ENCODE peak calls at places on chromosomes 11 and 22, in five cellular contexts. Z, J, D, T and K are unnamed samples. For H3K36me3, the result is how much of the 10 kb centered on the place peaks cover.

GRCh38 chr11:113722221-113722620 is 16.1 kb upstream of the TMPRSS5 start:
- DNase-seq in Z (peak), J (no peak), D (no peak), T (no peak), K (no peak)

GRCh38 chr22:28909375-28909774 is 26.0 kb downstream of the ZNRF3 start:
- DNase-seq in Z (peak), J (no peak), D (no peak), T (no peak), K (no peak)

GRCh38 chr22:26213826-26214225 is 44.6 kb downstream of the SEZ6L start:
- DNase-seq in Z (no peak), J (no peak), D (no peak), T (no peak), K (no peak)

GRCh38 chr11:5304046-5304445 is 2.3 kb upstream of the OR51B4 start:
- DNase-seq in Z (no peak), J (no peak), D (no peak), T (no peak), K (no peak)

GRCh38 chr11:16632295-16633200 is 105.9 kb upstream of the C11orf58 start:
- DNase-seq in Z (peak), J (peak), D (peak), T (no peak), K (peak)

GRCh38 chr22:31206896-31207687 is 5.0 kb upstream of the LIMK2 start:
- DNase-seq in Z (no peak), J (no peak), D (no peak), T (no peak), K (no peak)

GRCh38 chr11:93100211-93100610 is 97.6 kb downstream of the SLC36A4 start:
- DNase-seq in Z (peak), J (no peak), D (no peak), T (no peak), K (no peak)

GRCh38 chr11:92224394-92225205 is at the start of gene FAT3:
- DNase-seq in Z (peak), J (peak), D (no peak), T (peak), K (no peak)

GRCh38 chr11:59614277-59615131 is 1.1 kb downstream of the OSBP start:
- DNase-seq in Z (peak), J (peak), D (no peak), T (no peak), K (no peak)

GRCh38 chr22:19957445-19957844 is 15.8 kb upstream of the TXNRD2 start:
- DNase-seq in Z (no peak), J (peak), D (no peak), T (peak), K (no peak)

GRCh38 chr11:77091146-77091940 is 11.3 kb upstream of the OMP start:
- DNase-seq in Z (peak), J (peak), D (peak), T (peak), K (peak)

GRCh38 chr11:102727890-102728289 is 3.1 kb upstream of the MMP8 start:
- DNase-seq in Z (peak), J (no peak), D (no peak), T (no peak), K (no peak)

GRCh38 chr11:129967996-129968395 is 34.6 kb downstream of the PRDM10 start:
- DNase-seq in Z (no peak), J (no peak), D (no peak), T (no peak), K (no peak)

GRCh38 chr11:20048246-20048645 is 112.0 kb downstream of the DBX1 start:
- DNase-seq in Z (no peak), J (no peak), D (no peak), T (no peak), K (no peak)

GRCh38 chr22:19879651-19879995 is 24.9 kb upstream of the GNB1L start:
- DNase-seq in Z (no peak), J (no peak), D (no peak), T (peak), K (no peak)

GRCh38 chr11:117822031-117822521 is 2.5 kb downstream of the FXYD2 start:
- DNase-seq in Z (no peak), J (peak), D (no peak), T (peak), K (peak)

GRCh38 chr11:119712459-119713360 is 16.3 kb downstream of the NECTIN1 start:
- DNase-seq in Z (no peak), J (peak), D (no peak), T (peak), K (no peak)

GRCh38 chr11:34564807-34565241 is 51.2 kb upstream of the ELF5 start:
- DNase-seq in Z (no peak), J (peak), D (no peak), T (no peak), K (no peak)

GRCh38 chr22:38965614-38966378 is 8.4 kb downstream of the APOBEC3A start:
- DNase-seq in Z (no peak), J (no peak), D (no peak), T (peak), K (no peak)

GRCh38 chr11:59207988-59208432 is 4.7 kb downstream of the MPEG1 start:
- DNase-seq in Z (peak), J (peak), D (no peak), T (no peak), K (peak)

GRCh38 chr22:35484651-35485372 is 55.8 kb upstream of the RASD2 start:
- DNase-seq in Z (no peak), J (no peak), D (no peak), T (no peak), K (no peak)

GRCh38 chr11:104546486-104546885 is 351.8 kb downstream of the CASP12 start:
- DNase-seq in Z (no peak), J (no peak), D (no peak), T (no peak), K (no peak)

GRCh38 chr11:80365315-80365714 is 924.5 kb upstream of the TENM4 start:
- DNase-seq in Z (no peak), J (no peak), D (no peak), T (no peak), K (peak)

GRCh38 chr11:109112748-109113378 is 309.1 kb upstream of the C11orf87 start:
- DNase-seq in Z (no peak), J (peak), D (no peak), T (no peak), K (no peak)

GRCh38 chr22:27918351-27919221 is 470 bp downstream of the PITPNB start:
- DNase-seq in Z (peak), J (peak), D (no peak), T (peak), K (peak)

GRCh38 chr11:73875840-73876239 is 806 bp downstream of the COA4 start:
- DNase-seq in Z (no peak), J (peak), D (no peak), T (no peak), K (no peak)

GRCh38 chr11:17563248-17563647 is 16.2 kb downstream of the OTOG start:
- DNase-seq in Z (no peak), J (peak), D (no peak), T (peak), K (no peak)

GRCh38 chr22:19239464-19239863 is 52.1 kb downstream of the CLTCL1 start:
- DNase-seq in Z (no peak), J (no peak), D (no peak), T (no peak), K (no peak)

GRCh38 chr11:68798221-68798813 is 43.4 kb downstream of the CPT1A start:
- DNase-seq in Z (peak), J (peak), D (no peak), T (no peak), K (no peak)

GRCh38 chr11:68796779-68797178 is 44.9 kb downstream of the CPT1A start:
- DNase-seq in Z (no peak), J (no peak), D (no peak), T (no peak), K (no peak)

GRCh38 chr11:68792400-68792955 is 41.2 kb upstream of the TESMIN start:
- DNase-seq in Z (no peak), J (no peak), D (no peak), T (no peak), K (no peak)
- H3K36me3 ChIP-seq in Z (under half), J (under half), D (under half), T (under half), K (under half)

GRCh38 chr22:50507421-50507990 is at the start of gene LMF2:
- DNase-seq in Z (no peak), J (no peak), D (no peak), T (peak), K (no peak)
- H3K36me3 ChIP-seq in Z (under half), J (under half), D (under half), T (under half), K (under half)

DNA sequence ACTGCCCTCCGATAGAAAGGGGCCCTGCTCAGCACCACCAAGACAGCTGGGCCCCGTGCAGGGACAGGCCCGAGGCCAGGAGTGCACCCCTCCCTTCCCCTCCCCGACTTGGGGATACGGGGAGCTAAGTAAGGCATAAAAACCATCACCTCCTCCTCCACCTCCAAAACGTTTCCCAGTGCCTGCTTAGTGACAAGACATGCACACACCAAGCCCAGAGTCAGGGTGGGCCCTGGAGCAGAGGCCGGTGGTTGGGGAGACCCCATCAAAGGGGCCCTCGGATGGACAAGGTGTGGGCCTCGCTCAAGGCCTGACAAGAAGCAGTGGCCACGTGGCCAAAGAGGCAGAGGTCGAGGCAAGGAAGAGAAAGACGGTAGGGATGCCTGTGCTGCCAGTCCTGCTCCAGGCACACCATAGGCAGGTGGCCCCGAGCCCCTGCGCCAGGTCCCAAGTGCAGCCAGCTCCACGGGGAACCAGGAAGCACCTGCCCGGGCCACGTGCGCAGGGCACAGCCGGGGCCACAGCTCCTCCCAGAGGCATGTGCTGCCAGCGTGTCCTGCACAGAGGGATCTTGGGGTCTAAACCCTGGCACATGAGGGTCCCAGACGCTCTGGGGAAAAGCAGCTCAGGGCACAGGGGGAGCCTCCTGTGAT is 53.0 kb downstream of the BRD1 start:
- DNase-seq in Z (no peak), J (no peak), D (no peak), T (peak), K (no peak)
- H3K36me3 ChIP-seq in Z (under half), J (under half), D (under half), T (under half), K (under half)

GRCh38 chr11:68424981-68425865 is 35.3 kb upstream of the PPP6R3 start:
- DNase-seq in Z (no peak), J (no peak), D (no peak), T (no peak), K (no peak)
- H3K36me3 ChIP-seq in Z (under half), J (under half), D (under half), T (under half), K (under half)

GRCh38 chr22:40070701-40071100 is 75.9 kb downstream of the FAM83F start:
- DNase-seq in Z (peak), J (no peak), D (no peak), T (no peak), K (no peak)
- H3K36me3 ChIP-seq in Z (under half), J (under half), D (under half), T (under half), K (under half)

DNA sequence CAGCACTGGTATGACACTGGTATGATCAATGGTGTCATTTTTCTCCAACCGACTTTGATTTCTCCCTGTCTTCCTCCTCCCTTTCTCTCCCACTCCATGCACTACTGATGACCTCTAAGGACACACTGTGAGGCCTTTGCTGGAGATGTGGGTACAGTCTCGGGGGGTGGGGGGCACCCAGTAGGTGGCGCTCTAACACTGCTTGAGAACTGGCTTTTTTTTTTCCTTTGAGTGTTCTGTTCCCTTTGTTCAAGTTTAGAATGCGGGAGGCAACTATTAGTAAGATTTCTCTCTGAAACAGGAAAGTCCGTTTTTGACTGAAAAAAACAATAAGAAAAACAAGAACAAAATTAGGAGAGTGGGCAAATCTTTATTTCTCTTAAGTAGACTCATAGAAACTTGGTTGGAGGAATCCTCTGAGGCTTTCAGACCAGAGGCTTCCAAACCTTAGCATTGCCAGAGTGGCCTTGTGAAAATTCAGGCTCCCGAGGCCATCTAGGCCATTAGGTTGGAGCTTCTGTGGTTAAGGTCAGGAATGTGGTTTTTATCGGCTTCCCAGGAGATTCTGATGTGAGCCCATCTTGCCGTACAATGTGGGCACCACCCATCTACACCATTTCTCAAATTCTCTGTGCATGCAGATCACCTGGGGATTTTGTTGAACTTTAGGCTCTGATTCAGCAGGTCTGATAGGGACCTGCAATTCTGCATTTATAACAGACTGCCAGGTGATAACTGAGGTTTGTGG is 43.2 kb downstream of the PANX1 start:
- DNase-seq in Z (peak), J (peak), D (peak), T (no peak), K (peak)
- H3K36me3 ChIP-seq in Z (under half), J (under half), D (under half), T (under half), K (under half)